ENCODE peak calls at places on chromosomes 7 and 10, in eight cellular contexts. S, A, Z, J, F, H, V and Q are unnamed samples.

GRCh38 chr10:94097656-94098055 is 103.9 kb downstream of the PLCE1 start:
- DNase-seq in S (no peak), A (no peak), Z (no peak), J (no peak), F (no peak), H (no peak), V (no peak), Q (no peak)

GRCh38 chr10:26468691-26469090 is 30.6 kb downstream of the APBB1IP start:
- DNase-seq in S (no peak), A (no peak), Z (no peak), J (no peak), F (no peak), H (peak; percentile 33), V (no peak), Q (no peak)

GRCh38 chr10:16586358-16587138 is 64.9 kb upstream of the C1QL3 start:
- DNase-seq in S (no peak), A (no peak), Z (no peak), J (no peak), F (no peak), H (no peak), V (no peak), Q (no peak)

GRCh38 chr10:68001539-68001938 is 73.5 kb downstream of the HERC4 start:
- DNase-seq in S (no peak), A (no peak), Z (no peak), J (no peak), F (no peak), H (no peak), V (no peak), Q (no peak)

GRCh38 chr7:24283559-24283899 is 461 bp upstream of the NPY start:
- DNase-seq in S (no peak), A (peak; percentile 68), Z (no peak), J (no peak), F (no peak), H (no peak), V (no peak), Q (no peak)

GRCh38 chr7:128909605-128910568 is 622 bp downstream of the KCP start:
- DNase-seq in S (no peak), A (peak; percentile 71), Z (no peak), J (peak; percentile 70), F (no peak), H (no peak), V (no peak), Q (no peak)

GRCh38 chr7:155594961-155595366 is 48.6 kb upstream of the CNPY1 start:
- DNase-seq in S (peak; percentile 80), A (no peak), Z (no peak), J (no peak), F (no peak), H (no peak), V (no peak), Q (no peak)

GRCh38 chr7:88111136-88111748 is 108.6 kb downstream of the SRI start:
- DNase-seq in S (peak; percentile 35), A (no peak), Z (peak; percentile 36), J (peak; percentile 36), F (no peak), H (no peak), V (no peak), Q (no peak)

GRCh38 chr10:99522078-99522479 is 10.7 kb upstream of the NKX2-3 start:
- DNase-seq in S (no peak), A (peak; percentile 62), Z (no peak), J (peak; percentile 22), F (no peak), H (peak; percentile 13), V (no peak), Q (no peak)

GRCh38 chr7:7790041-7790751 is 71.8 kb upstream of the RPA3 start:
- DNase-seq in S (no peak), A (no peak), Z (no peak), J (no peak), F (no peak), H (no peak), V (no peak), Q (no peak)

GRCh38 chr10:101772895-101773761 is 2.8 kb downstream of the FGF8 start:
- DNase-seq in S (no peak), A (peak; percentile 50), Z (no peak), J (peak; percentile 28), F (no peak), H (no peak), V (no peak), Q (no peak)

GRCh38 chr10:114408112-114408967 is 4.0 kb upstream of the AFAP1L2 start:
- DNase-seq in S (no peak), A (no peak), Z (no peak), J (no peak), F (no peak), H (no peak), V (no peak), Q (no peak)

GRCh38 chr10:50506861-50507573 is 116.7 kb downstream of the SGMS1 start:
- DNase-seq in S (peak; percentile 58), A (no peak), Z (no peak), J (no peak), F (no peak), H (no peak), V (no peak), Q (no peak)

GRCh38 chr7:1700536-1701333 is 30.7 kb downstream of the ELFN1 start:
- DNase-seq in S (no peak), A (peak; percentile 29), Z (no peak), J (peak; percentile 11), F (no peak), H (no peak), V (no peak), Q (peak; percentile 71)

GRCh38 chr7:129801882-129802281 is 150.9 kb downstream of the UBE2H start:
- DNase-seq in S (no peak), A (no peak), Z (no peak), J (no peak), F (no peak), H (no peak), V (no peak), Q (no peak)

GRCh38 chr10:13915710-13916109 is 328.9 kb downstream of the PRPF18 start:
- DNase-seq in S (peak; percentile 34), A (no peak), Z (no peak), J (no peak), F (peak; percentile 73), H (no peak), V (no peak), Q (no peak)

GRCh38 chr10:50351483-50352146 is 100.3 kb upstream of the ASAH2 start:
- DNase-seq in S (no peak), A (no peak), Z (no peak), J (no peak), F (no peak), H (no peak), V (no peak), Q (no peak)

GRCh38 chr7:91832493-91833045 is 47.9 kb downstream of the MTERF1 start:
- DNase-seq in S (no peak), A (no peak), Z (no peak), J (no peak), F (no peak), H (no peak), V (no peak), Q (no peak)

DNA sequence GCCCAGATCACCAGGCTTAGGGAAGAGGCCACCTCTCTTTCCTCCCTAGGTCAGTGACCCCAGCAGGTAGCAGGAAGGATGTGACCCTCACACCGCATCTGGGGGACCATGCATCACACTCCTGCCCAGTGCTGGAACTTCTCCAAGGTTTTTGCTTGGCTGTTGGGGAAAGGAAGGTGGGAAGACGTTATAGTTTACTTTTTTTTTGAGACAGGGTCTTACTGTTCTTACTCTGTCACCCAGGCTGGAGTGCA is 8.6 kb downstream of the ZCCHC24 start:
- DNase-seq in S (no peak), A (no peak), Z (no peak), J (no peak), F (no peak), H (no peak), V (no peak), Q (no peak)
- H3K4me1 ChIP-seq in S (peaks cover 37% of the 10 kb centered on the region), A (peaks cover 2% of the 10 kb centered on the region), Z (no peaks in the 10 kb centered on the region), J (peaks cover 60% of the 10 kb centered on the region), F (peaks cover 23% of the 10 kb centered on the region), H (peaks cover 32% of the 10 kb centered on the region), V (peaks cover 21% of the 10 kb centered on the region), Q (peaks cover 89% of the 10 kb centered on the region)

DNA sequence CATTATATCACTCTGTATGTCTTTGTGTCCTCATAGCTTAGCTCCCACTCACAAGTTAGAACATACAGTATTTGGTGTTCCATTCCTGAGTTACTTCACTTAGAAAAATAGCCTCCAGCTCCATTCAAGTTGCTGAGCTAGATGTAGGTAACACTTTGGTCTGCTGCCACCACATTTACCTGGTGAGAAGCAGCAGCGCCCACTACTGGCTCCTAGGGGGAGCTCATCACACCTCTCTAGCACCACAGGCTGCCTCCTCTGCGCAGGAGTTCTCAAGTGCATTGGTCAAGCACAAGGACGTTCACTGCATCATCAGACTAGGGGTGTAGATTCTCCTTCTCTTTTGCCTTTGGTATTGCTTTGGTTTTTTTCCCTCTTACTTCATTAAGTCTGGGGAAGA is 530.9 kb upstream of the AUTS2 start:
- DNase-seq in S (no peak), A (peak; percentile 75), Z (no peak), J (no peak), F (no peak), H (no peak), V (peak; percentile 34), Q (no peak)
- TF ChIP-seq CTCF in S (peak; percentile 64), A (peak; percentile 89), Z (no peak), J (peak; percentile 38), F (no peak), H (no peak), V (peak; percentile 28), Q (no peak)

GRCh38 chr7:100489824-100490223 is 6.1 kb downstream of the NYAP1 start:
- DNase-seq in S (peak; percentile 89), A (peak; percentile 81), Z (no peak), J (peak; percentile 100), F (no peak), H (no peak), V (no peak), Q (no peak)

GRCh38 chr7:100490483-100491191 is 6.9 kb downstream of the NYAP1 start:
- DNase-seq in S (no peak), A (no peak), Z (no peak), J (peak; percentile 29), F (no peak), H (no peak), V (no peak), Q (no peak)

GRCh38 chr7:100489121-100489520 is 5.4 kb downstream of the NYAP1 start:
- DNase-seq in S (no peak), A (no peak), Z (no peak), J (peak; percentile 35), F (no peak), H (no peak), V (no peak), Q (no peak)

GRCh38 chr7:100492738-100493475 is 9.2 kb downstream of the NYAP1 start:
- DNase-seq in S (no peak), A (no peak), Z (no peak), J (no peak), F (no peak), H (no peak), V (no peak), Q (no peak)

GRCh38 chr7:100491192-100491578 is 7.5 kb downstream of the NYAP1 start:
- DNase-seq in S (no peak), A (no peak), Z (no peak), J (no peak), F (no peak), H (no peak), V (no peak), Q (no peak)
- TF ChIP-seq POLR2AphosphoS5 in S (no peak), A (no peak), Z (no peak), J (no peak), F (no peak), H (no peak), V (no peak), Q (no peak)

DNA sequence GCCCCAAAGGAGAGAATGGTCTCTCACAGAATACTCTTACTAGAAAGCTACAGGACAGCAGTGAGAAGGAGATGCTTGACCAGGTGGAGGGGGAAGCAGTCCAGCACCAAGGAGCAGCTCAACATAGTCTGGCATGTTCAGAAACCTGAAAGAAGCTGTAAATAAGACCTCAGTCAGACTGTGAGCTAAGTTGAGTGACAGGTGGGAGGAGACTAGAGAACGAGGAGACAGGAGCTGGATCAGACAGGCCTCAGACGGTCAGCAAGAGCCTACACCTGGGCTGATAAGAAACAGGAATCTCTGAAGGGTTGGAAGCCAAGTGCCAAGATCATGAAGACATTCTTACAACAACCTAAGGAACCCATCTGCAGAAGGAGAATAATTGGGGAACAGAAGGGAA is 54.5 kb downstream of the ELMO1 start:
- DNase-seq in S (no peak), A (no peak), Z (no peak), J (no peak), F (no peak), H (no peak), V (no peak), Q (no peak)
- H3K4me1 ChIP-seq in S (no peaks in the 10 kb centered on the region), A (peaks cover 5% of the 10 kb centered on the region), Z (no peaks in the 10 kb centered on the region), J (peaks cover 5% of the 10 kb centered on the region), F (no peaks in the 10 kb centered on the region), H (no peaks in the 10 kb centered on the region), V (no peaks in the 10 kb centered on the region), Q (peaks cover 8% of the 10 kb centered on the region)